ENCODE peak calls at places on chromosomes 13 and 19, in four cellular contexts. N is WTC11, J is SK-N-SH, E is K562. V is an unnamed sample.

GRCh38 chr19:42095142-42095813 is 19.3 kb downstream of the ZNF574 start:
- DNase-seq in N (no peak), E (no peak), J (no peak), V (no peak)

GRCh38 chr13:112983428-112984196 is 14.6 kb downstream of the MCF2L start:
- DNase-seq in N (no peak), E (peak; percentile 22), J (peak; percentile 90), V (peak; percentile 27)

GRCh38 chr13:36131931-36132297 is 732 bp upstream of the DCLK1 start:
- DNase-seq in J (no peak), E (no peak), N (no peak), V (no peak)

GRCh38 chr19:40663712-40664692 is 26.4 kb downstream of the NUMBL start:
- DNase-seq in J (peak; percentile 57), E (peak; percentile 88), N (no peak), V (no peak)

GRCh38 chr19:34336781-34337271 is 28.2 kb upstream of the GPI start:
- DNase-seq in E (no peak), N (no peak), J (peak; percentile 52), V (no peak)

GRCh38 chr13:102846261-102847015 is 606 bp downstream of the ERCC5 start:
- DNase-seq in E (no peak), N (peak; percentile 14), J (peak; percentile 41), V (peak; percentile 21)

GRCh38 chr19:4284974-4285373 is 5.9 kb downstream of the SHD start:
- DNase-seq in J (no peak), N (no peak), E (no peak), V (no peak)

GRCh38 chr19:8257052-8257443 is 47.9 kb downstream of the CERS4 start:
- DNase-seq in N (no peak), E (peak; percentile 91), J (no peak), V (no peak)

GRCh38 chr19:29514525-29515232 is 11.1 kb upstream of the VSTM2B start:
- DNase-seq in E (no peak), J (no peak), N (no peak), V (no peak)

GRCh38 chr13:21911916-21912315 is 241.0 kb downstream of the FGF9 start:
- DNase-seq in J (no peak), E (no peak), N (no peak), V (no peak)

GRCh38 chr13:21909331-21909730 is 238.5 kb downstream of the FGF9 start:
- DNase-seq in E (no peak), N (no peak), J (no peak), V (no peak)

GRCh38 chr13:21917046-21918010 is 246.5 kb downstream of the FGF9 start:
- DNase-seq in N (no peak), E (no peak), J (no peak), V (no peak)

DNA sequence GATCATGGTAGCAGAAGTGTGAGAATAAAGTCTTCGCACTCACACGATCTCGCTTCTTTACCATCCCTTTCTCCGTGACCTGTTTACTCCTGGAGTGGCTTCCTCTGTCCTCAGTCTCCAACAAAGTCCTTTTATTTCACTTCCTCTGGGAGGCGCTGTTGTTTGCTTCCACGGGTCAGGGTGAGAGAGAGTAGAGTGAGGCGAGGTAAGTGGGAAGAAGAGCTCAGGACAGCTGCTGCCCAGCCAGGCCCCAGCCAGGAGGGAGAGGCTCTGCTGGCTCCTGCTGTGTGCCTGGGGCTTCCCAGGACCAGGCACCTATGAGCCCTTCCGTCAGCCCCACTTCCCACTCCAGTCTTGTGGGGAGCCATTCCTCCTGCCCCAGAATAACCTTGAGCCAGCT is 242.1 kb downstream of the FGF9 start:
- DNase-seq in E (no peak), J (no peak), N (peak; percentile 59), V (no peak)
- TF ChIP-seq FOXJ3 in E (no peak), J (no peak), N (no peak), V (no peak)

GRCh38 chr19:45472557-45473365 is 5.0 kb downstream of the FOSB start:
- DNase-seq in E (no peak), J (no peak), N (no peak), V (no peak)

GRCh38 chr19:45474941-45475516 is 7.2 kb downstream of the FOSB start:
- DNase-seq in J (no peak), N (no peak), E (no peak), V (no peak)

GRCh38 chr19:45474191-45474940 is 6.6 kb downstream of the FOSB start:
- DNase-seq in N (no peak), E (no peak), J (no peak), V (no peak)

GRCh38 chr19:45471866-45472556 is 4.2 kb downstream of the FOSB start:
- DNase-seq in N (no peak), E (no peak), J (no peak), V (no peak)

DNA sequence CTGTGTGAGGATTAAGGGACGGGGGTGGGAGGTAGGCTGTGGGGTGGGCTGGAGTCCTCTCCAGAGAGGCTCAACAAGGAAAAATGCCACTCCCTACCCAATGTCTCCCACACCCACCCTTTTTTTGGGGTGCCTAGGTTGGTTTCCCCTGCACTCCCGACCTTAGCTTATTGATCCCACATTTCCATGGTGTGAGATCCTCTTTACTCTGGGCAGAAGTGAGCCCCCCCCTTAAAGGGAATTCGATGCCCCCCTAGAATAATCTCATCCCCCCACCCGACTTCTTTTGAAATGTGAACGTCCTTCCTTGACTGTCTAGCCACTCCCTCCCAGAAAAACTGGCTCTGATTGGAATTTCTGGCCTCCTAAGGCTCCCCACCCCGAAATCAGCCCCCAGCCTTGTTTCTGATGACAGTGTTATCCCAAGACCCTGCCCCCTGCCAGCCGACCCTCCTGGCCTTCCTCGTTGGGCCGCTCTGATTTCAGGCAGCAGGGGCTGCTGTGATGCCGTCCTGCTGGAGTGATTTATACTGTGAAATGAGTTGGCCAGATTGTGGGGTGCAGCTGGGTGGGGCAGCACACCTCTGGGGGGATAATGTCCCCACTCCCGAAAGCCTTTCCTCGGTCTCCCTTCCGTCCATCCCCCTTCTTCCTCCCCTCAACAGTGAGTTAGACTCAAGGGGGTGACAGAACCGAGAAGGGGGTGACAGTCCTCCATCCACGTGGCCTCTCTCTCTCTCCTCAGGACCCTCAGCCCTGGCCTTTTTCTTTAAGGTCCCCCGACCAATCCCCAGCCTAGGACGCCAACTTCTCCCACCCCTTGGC is 5.8 kb downstream of the FOSB start:
- DNase-seq in J (no peak), N (no peak), E (no peak), V (no peak)
- TF ChIP-seq FOXJ3 in J (no peak), N (no peak), E (no peak), V (no peak)

GRCh38 chr13:44210525-44210924 is 163.1 kb upstream of the SERP2 start:
- DNase-seq in N (no peak), J (no peak), E (no peak), V (no peak)

GRCh38 chr13:44212633-44213387 is 160.8 kb upstream of the SERP2 start:
- DNase-seq in N (no peak), J (no peak), E (no peak), V (no peak)

GRCh38 chr13:44211286-44211685 is 162.3 kb upstream of the SERP2 start:
- DNase-seq in N (no peak), J (no peak), E (no peak), V (no peak)

GRCh38 chr13:44207476-44207875 is 166.1 kb upstream of the SERP2 start:
- DNase-seq in J (no peak), N (no peak), E (no peak), V (no peak)

DNA sequence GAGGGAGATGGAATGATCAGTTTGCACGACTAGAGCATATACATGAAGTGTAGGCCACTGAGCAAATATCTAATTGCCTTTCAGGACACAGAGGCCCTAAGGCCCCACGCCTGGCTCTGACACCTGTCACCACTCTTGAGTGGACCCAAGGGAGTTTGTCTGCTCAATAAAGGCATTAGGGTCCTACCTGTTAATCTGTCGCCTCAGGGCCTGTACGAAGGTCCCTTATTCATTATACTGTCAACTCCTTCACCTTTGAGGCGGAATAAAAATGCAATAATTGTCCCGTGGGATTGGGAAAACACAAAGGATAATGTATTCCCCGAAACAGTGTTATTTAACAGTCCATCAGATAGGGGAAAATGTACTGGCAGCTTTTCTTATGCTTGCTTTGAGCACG is 161.9 kb upstream of the SERP2 start:
- DNase-seq in E (no peak), J (no peak), N (no peak), V (no peak)
- TF ChIP-seq FOXJ3 in E (no peak), J (no peak), N (no peak), V (no peak)

GRCh38 chr19:10419200-10419645 is 1.1 kb upstream of the PDE4A start:
- DNase-seq in J (peak; percentile 51), N (no peak), E (peak; percentile 73), V (no peak)
- TF ChIP-seq FOXJ3 in J (no peak), N (no peak), E (no peak), V (no peak)

GRCh38 chr13:58946274-58946673 is 1217.5 kb downstream of the DIAPH3 start:
- DNase-seq in E (no peak), J (no peak), N (no peak), V (no peak)
- TF ChIP-seq FOXJ3 in E (no peak), J (no peak), N (no peak), V (no peak)

GRCh38 chr13:98419786-98420559 is 156.9 kb downstream of the STK24 start:
- DNase-seq in J (no peak), E (no peak), N (no peak), V (no peak)

GRCh38 chr13:98415326-98416070 is 161.4 kb downstream of the STK24 start:
- DNase-seq in J (no peak), N (no peak), E (no peak), V (no peak)

GRCh38 chr13:98413796-98414195 is 163.1 kb downstream of the STK24 start:
- DNase-seq in J (no peak), N (no peak), E (no peak), V (no peak)

GRCh38 chr13:98420560-98421175 is 156.2 kb downstream of the STK24 start:
- DNase-seq in E (no peak), N (no peak), J (no peak), V (no peak)

DNA sequence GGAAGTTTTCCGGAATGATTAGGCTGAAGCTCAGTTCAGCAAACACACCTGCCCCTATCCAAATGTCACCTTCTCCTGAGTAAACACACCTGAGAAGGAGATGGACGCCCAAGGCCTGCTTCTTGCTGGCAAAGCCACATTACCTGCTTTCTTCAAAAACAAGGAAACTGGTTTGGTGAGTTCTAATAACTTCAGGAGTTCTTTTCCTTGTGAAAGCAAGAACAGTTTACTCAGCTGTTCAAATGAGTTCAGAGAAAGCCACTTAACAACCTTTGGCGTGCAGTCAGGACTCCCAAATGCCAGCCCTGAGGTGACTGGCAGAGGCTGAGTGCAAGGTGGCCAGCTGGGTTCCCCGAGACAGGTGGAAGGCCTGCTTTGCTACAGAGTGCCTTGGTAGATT is 160.5 kb downstream of the STK24 start:
- DNase-seq in N (no peak), J (no peak), E (no peak), V (no peak)
- TF ChIP-seq FOXJ3 in N (no peak), J (no peak), E (no peak), V (no peak)

DNA sequence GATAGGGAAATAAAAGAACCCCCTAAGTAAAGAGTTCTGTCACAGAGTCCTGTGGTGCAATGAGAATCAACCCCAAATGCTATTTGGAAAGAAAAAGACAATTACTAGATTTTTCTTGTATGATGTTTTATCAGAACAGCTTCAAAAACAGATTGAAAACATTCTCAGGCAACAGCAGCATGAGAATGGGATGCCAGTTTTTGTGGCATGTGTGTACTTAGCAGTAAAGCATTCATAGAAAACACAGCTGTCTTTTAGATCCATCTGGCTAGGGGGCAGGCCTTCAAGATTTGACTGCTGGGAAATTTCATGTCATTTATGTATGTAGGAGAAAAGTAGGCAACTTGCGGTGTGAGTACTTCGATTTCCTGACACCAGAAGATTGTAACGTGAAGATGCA is 170.4 kb upstream of the HTR2A start:
- DNase-seq in N (no peak), J (no peak), E (no peak), V (no peak)
- TF ChIP-seq FOXJ3 in N (no peak), J (no peak), E (no peak), V (no peak)